ENCODE peak calls at places on chromosomes 6 and 20, in four cellular contexts. One of them, this sample, is unnamed.

GRCh38 chr6:136527831-136528230 is 22.4 kb downstream of the MAP7 start:
- DNase-seq in choroid plexus epithelial cell: no peak
- DNase-seq in cardiac muscle cell: no peak
- DNase-seq in GM10248: no peak
- DNase-seq in this sample: no peak

GRCh38 chr20:50256577-50256976 is 65.9 kb downstream of the CEBPB start:
- DNase-seq in choroid plexus epithelial cell: no peak
- DNase-seq in cardiac muscle cell: no peak
- DNase-seq in GM10248: no peak
- DNase-seq in this sample: no peak

GRCh38 chr6:37850728-37851285 is 31.3 kb downstream of the ZFAND3 start:
- DNase-seq in choroid plexus epithelial cell: no peak
- DNase-seq in GM10248: no peak
- DNase-seq in cardiac muscle cell: no peak
- DNase-seq in this sample: no peak

GRCh38 chr6:16800942-16801341 is 39.7 kb upstream of the ATXN1 start:
- DNase-seq in choroid plexus epithelial cell: peak
- DNase-seq in cardiac muscle cell: peak
- DNase-seq in GM10248: no peak
- DNase-seq in this sample: no peak

GRCh38 chr6:79421707-79422484 is 115.3 kb downstream of the LCA5 start:
- DNase-seq in cardiac muscle cell: peak
- DNase-seq in choroid plexus epithelial cell: peak
- DNase-seq in GM10248: no peak
- DNase-seq in this sample: peak

GRCh38 chr20:13013411-13013810 is 4.6 kb downstream of the SPTLC3 start:
- DNase-seq in choroid plexus epithelial cell: no peak
- DNase-seq in GM10248: no peak
- DNase-seq in cardiac muscle cell: no peak
- DNase-seq in this sample: no peak

GRCh38 chr20:33183292-33183691 is 15.3 kb downstream of the BPIFA2 start:
- DNase-seq in GM10248: no peak
- DNase-seq in cardiac muscle cell: no peak
- DNase-seq in choroid plexus epithelial cell: no peak
- DNase-seq in this sample: no peak

GRCh38 chr6:10595731-10596664 is 74.8 kb downstream of the GCNT2 start:
- DNase-seq in choroid plexus epithelial cell: no peak
- DNase-seq in GM10248: peak
- DNase-seq in cardiac muscle cell: no peak
- DNase-seq in this sample: no peak

GRCh38 chr6:119147101-119148053 is 68.9 kb upstream of the FAM184A start:
- DNase-seq in choroid plexus epithelial cell: peak
- DNase-seq in GM10248: peak
- DNase-seq in cardiac muscle cell: peak
- DNase-seq in this sample: no peak

GRCh38 chr6:71138416-71138815 is 150.2 kb upstream of the OGFRL1 start:
- DNase-seq in GM10248: no peak
- DNase-seq in choroid plexus epithelial cell: peak
- DNase-seq in cardiac muscle cell: no peak
- DNase-seq in this sample: no peak

GRCh38 chr6:134240664-134241431 is 77.1 kb downstream of the SGK1 start:
- DNase-seq in cardiac muscle cell: no peak
- DNase-seq in GM10248: no peak
- DNase-seq in choroid plexus epithelial cell: no peak
- DNase-seq in this sample: peak

GRCh38 chr6:170137911-170138910 is 152.7 kb downstream of the DLL1 start:
- DNase-seq in GM10248: no peak
- DNase-seq in cardiac muscle cell: no peak
- DNase-seq in choroid plexus epithelial cell: no peak
- DNase-seq in this sample: peak

GRCh38 chr6:111427341-111428116 is 55.5 kb downstream of the REV3L start:
- DNase-seq in choroid plexus epithelial cell: peak
- DNase-seq in cardiac muscle cell: peak
- DNase-seq in GM10248: peak
- DNase-seq in this sample: no peak

GRCh38 chr6:107491059-107491609 is 1.2 kb downstream of the SOBP start:
- DNase-seq in choroid plexus epithelial cell: peak
- DNase-seq in cardiac muscle cell: peak
- DNase-seq in GM10248: peak
- DNase-seq in this sample: peak

GRCh38 chr6:90730191-90730673 is 143.4 kb upstream of the MAP3K7 start:
- DNase-seq in choroid plexus epithelial cell: no peak
- DNase-seq in GM10248: no peak
- DNase-seq in cardiac muscle cell: no peak
- DNase-seq in this sample: no peak

GRCh38 chr20:61690993-61691840 is 374.5 kb downstream of the TAF4 start:
- DNase-seq in choroid plexus epithelial cell: no peak
- DNase-seq in cardiac muscle cell: no peak
- DNase-seq in GM10248: no peak
- DNase-seq in this sample: no peak

GRCh38 chr6:100466410-100467143 is 1.9 kb upstream of the SIM1 start:
- DNase-seq in choroid plexus epithelial cell: no peak
- DNase-seq in GM10248: no peak
- DNase-seq in cardiac muscle cell: no peak
- DNase-seq in this sample: no peak

GRCh38 chr6:131366223-131366622 is 206.8 kb upstream of the ARG1 start:
- DNase-seq in cardiac muscle cell: no peak
- DNase-seq in GM10248: no peak
- DNase-seq in choroid plexus epithelial cell: no peak
- DNase-seq in this sample: no peak

GRCh38 chr20:45518282-45518681 is 2.9 kb upstream of the SPINT3 start:
- DNase-seq in cardiac muscle cell: no peak
- DNase-seq in choroid plexus epithelial cell: no peak
- DNase-seq in GM10248: no peak
- DNase-seq in this sample: no peak

GRCh38 chr6:52285174-52286068 is 879 bp upstream of the MCM3 start:
- DNase-seq in GM10248: no peak
- DNase-seq in cardiac muscle cell: peak
- DNase-seq in choroid plexus epithelial cell: no peak
- DNase-seq in this sample: no peak

GRCh38 chr6:151675746-151676459 is 131.6 kb upstream of the ESR1 start:
- DNase-seq in choroid plexus epithelial cell: peak
- DNase-seq in cardiac muscle cell: peak
- DNase-seq in GM10248: peak
- DNase-seq in this sample: peak

GRCh38 chr6:115271434-115271833 is 789.3 kb downstream of the FRK start:
- DNase-seq in choroid plexus epithelial cell: no peak
- DNase-seq in cardiac muscle cell: no peak
- DNase-seq in GM10248: no peak
- DNase-seq in this sample: no peak

GRCh38 chr6:35602133-35602946 is 86.4 kb downstream of the FKBP5 start:
- DNase-seq in choroid plexus epithelial cell: peak
- DNase-seq in GM10248: no peak
- DNase-seq in cardiac muscle cell: peak
- DNase-seq in this sample: no peak

GRCh38 chr6:166925141-166925996 is 31.0 kb downstream of the RNASET2 start:
- DNase-seq in GM10248: no peak
- DNase-seq in choroid plexus epithelial cell: no peak
- DNase-seq in cardiac muscle cell: no peak
- DNase-seq in this sample: no peak

GRCh38 chr6:44495036-44495901 is 107.8 kb downstream of the CDC5L start:
- DNase-seq in GM10248: no peak
- DNase-seq in choroid plexus epithelial cell: no peak
- DNase-seq in cardiac muscle cell: no peak
- DNase-seq in this sample: no peak

GRCh38 chr6:144220031-144220790 is 64.9 kb upstream of the UTRN start:
- DNase-seq in choroid plexus epithelial cell: no peak
- DNase-seq in cardiac muscle cell: no peak
- DNase-seq in GM10248: no peak
- DNase-seq in this sample: no peak

GRCh38 chr6:111484655-111484974 is 1.6 kb upstream of the REV3L start:
- DNase-seq in choroid plexus epithelial cell: peak
- DNase-seq in cardiac muscle cell: no peak
- DNase-seq in GM10248: no peak
- DNase-seq in this sample: no peak

GRCh38 chr20:51562334-51563140 is 20.0 kb upstream of the NFATC2 start:
- DNase-seq in choroid plexus epithelial cell: peak
- DNase-seq in cardiac muscle cell: peak
- DNase-seq in GM10248: peak
- DNase-seq in this sample: peak

GRCh38 chr6:107789361-107789760 is 34.8 kb downstream of the SCML4 start:
- DNase-seq in cardiac muscle cell: no peak
- DNase-seq in choroid plexus epithelial cell: no peak
- DNase-seq in GM10248: no peak
- DNase-seq in this sample: no peak

GRCh38 chr20:59082077-59082740 is 39.6 kb upstream of the PRELID3B start:
- DNase-seq in GM10248: no peak
- DNase-seq in choroid plexus epithelial cell: peak
- DNase-seq in cardiac muscle cell: peak
- DNase-seq in this sample: no peak

GRCh38 chr20:36786663-36787062 is 13.1 kb upstream of the DSN1 start:
- DNase-seq in choroid plexus epithelial cell: no peak
- DNase-seq in cardiac muscle cell: no peak
- DNase-seq in GM10248: no peak
- DNase-seq in this sample: no peak

GRCh38 chr6:116352515-116353471 is 18.0 kb upstream of the DSE start:
- DNase-seq in choroid plexus epithelial cell: peak
- DNase-seq in GM10248: no peak
- DNase-seq in cardiac muscle cell: peak
- DNase-seq in this sample: no peak

GRCh38 chr20:5680227-5680626 is 70.0 kb upstream of the SHLD1 start:
- DNase-seq in choroid plexus epithelial cell: peak
- DNase-seq in GM10248: no peak
- DNase-seq in cardiac muscle cell: no peak
- DNase-seq in this sample: no peak

GRCh38 chr6:12269100-12269499 is 21.1 kb upstream of the EDN1 start:
- DNase-seq in GM10248: no peak
- DNase-seq in choroid plexus epithelial cell: no peak
- DNase-seq in cardiac muscle cell: no peak
- DNase-seq in this sample: no peak

GRCh38 chr6:155528982-155529453 is 73.4 kb upstream of the NOX3 start:
- DNase-seq in choroid plexus epithelial cell: peak
- DNase-seq in cardiac muscle cell: peak
- DNase-seq in GM10248: peak
- DNase-seq in this sample: no peak

GRCh38 chr6:32113386-32114352 is 4.5 kb upstream of the TNXB start:
- DNase-seq in GM10248: no peak
- DNase-seq in choroid plexus epithelial cell: peak
- DNase-seq in cardiac muscle cell: peak
- DNase-seq in this sample: peak
- TF ChIP-seq CTCF in GM10248: no peak
- TF ChIP-seq CTCF in choroid plexus epithelial cell: peak
- TF ChIP-seq CTCF in cardiac muscle cell: peak
- TF ChIP-seq CTCF in this sample: peak

GRCh38 chr20:53828673-53829085 is 235.0 kb upstream of the ZNF217 start:
- DNase-seq in choroid plexus epithelial cell: peak
- DNase-seq in cardiac muscle cell: peak
- DNase-seq in GM10248: no peak
- DNase-seq in this sample: peak
- TF ChIP-seq CTCF in choroid plexus epithelial cell: peak
- TF ChIP-seq CTCF in cardiac muscle cell: no peak
- TF ChIP-seq CTCF in GM10248: no peak
- TF ChIP-seq CTCF in this sample: no peak

DNA sequence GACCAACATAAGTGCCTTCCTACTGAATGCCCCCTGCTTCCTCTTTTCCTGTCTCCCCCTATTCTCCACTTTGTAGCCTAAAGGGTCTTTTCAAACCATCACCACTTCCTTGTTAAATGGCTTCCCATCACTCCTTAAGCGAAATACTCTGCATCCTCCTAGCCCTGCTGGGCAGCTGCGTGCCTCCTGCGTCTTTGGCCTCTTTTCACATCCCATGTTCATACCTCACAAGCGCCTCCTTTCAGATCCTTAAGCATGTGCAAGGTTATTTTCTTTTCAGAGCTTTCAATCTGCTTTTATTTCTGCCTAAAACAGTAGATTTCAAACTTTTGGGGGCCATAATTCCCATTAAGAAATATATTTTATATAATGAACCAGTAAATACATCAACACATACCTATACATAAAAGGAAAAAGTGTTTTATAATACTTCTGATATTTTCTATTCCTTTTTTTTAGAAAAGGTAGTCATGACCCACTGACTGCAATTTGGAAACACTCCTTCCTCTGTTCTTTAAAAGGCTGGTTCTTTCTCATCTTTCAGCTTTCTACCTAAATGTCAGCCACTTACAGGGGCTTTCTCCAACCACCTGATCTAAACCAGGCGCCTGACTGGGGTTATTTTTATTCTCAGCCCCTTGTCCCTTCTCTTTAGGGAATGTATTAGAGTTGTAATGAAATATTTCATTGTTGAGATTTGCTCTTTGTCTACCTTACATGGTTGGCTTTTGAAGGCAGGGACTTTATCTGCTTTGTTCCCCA is 84.1 kb downstream of the PRDM1 start:
- DNase-seq in GM10248: no peak
- DNase-seq in cardiac muscle cell: no peak
- DNase-seq in choroid plexus epithelial cell: no peak
- DNase-seq in this sample: no peak
- TF ChIP-seq CTCF in GM10248: no peak
- TF ChIP-seq CTCF in cardiac muscle cell: no peak
- TF ChIP-seq CTCF in choroid plexus epithelial cell: no peak
- TF ChIP-seq CTCF in this sample: no peak

GRCh38 chr20:21509597-21510331 is 4.1 kb downstream of the NKX2-2 start:
- DNase-seq in GM10248: no peak
- DNase-seq in cardiac muscle cell: peak
- DNase-seq in choroid plexus epithelial cell: peak
- DNase-seq in this sample: peak
- TF ChIP-seq CTCF in GM10248: no peak
- TF ChIP-seq CTCF in cardiac muscle cell: peak
- TF ChIP-seq CTCF in choroid plexus epithelial cell: peak
- TF ChIP-seq CTCF in this sample: no peak

DNA sequence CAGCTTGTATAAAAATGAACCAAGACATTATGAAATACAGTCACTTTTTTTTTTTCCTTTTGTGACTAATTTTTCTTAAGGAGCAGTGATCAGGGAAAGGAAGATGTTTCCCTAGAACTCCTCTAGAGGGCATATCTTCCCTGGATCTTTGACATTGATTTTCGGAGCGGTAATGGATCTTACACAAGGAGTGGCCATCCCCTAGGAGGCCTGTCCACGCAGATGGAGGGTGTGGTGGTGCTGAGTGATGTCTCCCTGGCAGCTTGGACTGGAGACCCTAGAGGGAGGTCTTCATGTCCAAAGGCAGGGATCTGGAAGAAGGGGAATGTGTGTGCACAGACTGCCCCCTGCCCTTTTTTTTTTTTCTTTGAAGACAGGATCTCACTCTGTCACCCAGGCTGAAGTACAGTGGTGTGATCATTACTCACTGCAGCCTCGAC is 7.0 kb upstream of the KIFC1 start:
- DNase-seq in choroid plexus epithelial cell: peak
- DNase-seq in GM10248: no peak
- DNase-seq in cardiac muscle cell: peak
- DNase-seq in this sample: no peak
- TF ChIP-seq CTCF in choroid plexus epithelial cell: peak
- TF ChIP-seq CTCF in GM10248: no peak
- TF ChIP-seq CTCF in cardiac muscle cell: peak
- TF ChIP-seq CTCF in this sample: peak